ENCODE peak calls at places on chromosomes 3 and 15, in four cellular contexts. P is T-helper 9 cell, I is HCEC 1CT, T is mammary epithelial cell. U is an unnamed sample.

GRCh38 chr3:177441813-177442646 is 244.7 kb upstream of the TBL1XR1 start:
- DNase-seq in P (no peak), I (peak), T (no peak), U (no peak)

GRCh38 chr15:73517566-73517965 is 74.6 kb downstream of the REC114 start:
- DNase-seq in T (no peak), I (no peak), P (no peak), U (no peak)

GRCh38 chr15:89068325-89068784 is 19.9 kb upstream of the ABHD2 start:
- DNase-seq in T (peak), I (peak), P (no peak), U (peak)

GRCh38 chr3:195905970-195906864 is 2.1 kb downstream of the TNK2 start:
- DNase-seq in P (no peak), I (peak), T (peak), U (peak)

GRCh38 chr3:25472153-25472552 is 44.1 kb downstream of the RARB start:
- DNase-seq in P (no peak), T (no peak), I (no peak), U (no peak)

GRCh38 chr3:129514110-129514509 is 14.3 kb upstream of the RHO start:
- DNase-seq in P (no peak), T (no peak), I (no peak), U (no peak)

GRCh38 chr3:87260270-87260669 is 16.1 kb downstream of the POU1F1 start:
- DNase-seq in I (peak), T (peak), P (peak), U (peak)

GRCh38 chr3:15693340-15693739 is 91.8 kb downstream of the BTD start:
- DNase-seq in I (no peak), P (no peak), T (no peak), U (peak)

GRCh38 chr15:60695713-60696522 is 217.0 kb upstream of the ICE2 start:
- DNase-seq in T (no peak), P (peak), I (no peak), U (no peak)

GRCh38 chr3:32180151-32180850 is 58.2 kb upstream of the CMTM8 start:
- DNase-seq in I (no peak), P (no peak), T (no peak), U (no peak)

GRCh38 chr3:80331768-80332167 is 564.0 kb upstream of the ROBO1 start:
- DNase-seq in I (no peak), T (no peak), P (no peak), U (no peak)

GRCh38 chr3:150371741-150372254 is 36.3 kb upstream of the TSC22D2 start:
- DNase-seq in P (no peak), I (peak), T (peak), U (peak)

GRCh38 chr15:37907136-37907535 is 27.3 kb upstream of the TMCO5A start:
- DNase-seq in P (no peak), I (peak), T (peak), U (peak)

GRCh38 chr15:38687340-38687739 is 122.7 kb upstream of the RASGRP1 start:
- DNase-seq in P (no peak), T (no peak), I (no peak), U (no peak)

GRCh38 chr3:67329358-67329757 is 325.1 kb downstream of the SUCLG2 start:
- DNase-seq in T (no peak), I (peak), P (no peak), U (no peak)

GRCh38 chr3:31242561-31242960 is 290.2 kb upstream of the STT3B start:
- DNase-seq in T (no peak), P (no peak), I (no peak), U (no peak)

GRCh38 chr3:45608296-45608695 is 13.7 kb downstream of the LIMD1 start:
- DNase-seq in P (no peak), T (no peak), I (no peak), U (no peak)

U was measured in PC-3.